ENCODE peak calls at places on chromosomes 11 and 22, in six cellular contexts. H is fibroblast of mammary gland, U is breast epithelium, X is GM12864, F is progenitor cell of endocrine pancreas, L is ovary. M is an unnamed sample.
A peak's percentile ranks its signal among the peaks of the same experiment; 100 is the strongest.

GRCh38 chr11:109641549-109641948 is 219.6 kb downstream of the C11orf87 start:
- DNase-seq in H (peak; percentile 33), U (no peak), X (no peak), F (peak; percentile 29), L (no peak), M (no peak)

GRCh38 chr11:118211006-118211405 is 13.8 kb downstream of the JAML start:
- DNase-seq in H (peak; percentile 24), U (peak; percentile 39), X (no peak), F (no peak), L (no peak), M (no peak)

GRCh38 chr11:126502159-126502558 is 146.7 kb downstream of the ST3GAL4 start:
- DNase-seq in H (no peak), U (peak; percentile 22), X (no peak), F (no peak), L (no peak), M (no peak)

GRCh38 chr22:40541300-40541699 is 95.2 kb downstream of the MRTFA start:
- DNase-seq in H (no peak), U (no peak), X (peak; percentile 51), F (no peak), L (no peak), M (no peak)

GRCh38 chr11:117616979-117617378 is 180.0 kb downstream of the DSCAML1 start:
- DNase-seq in H (no peak), U (no peak), X (no peak), F (no peak), L (no peak), M (no peak)

GRCh38 chr11:21514298-21514697 is 678.6 kb upstream of the ANO5 start:
- DNase-seq in H (no peak), U (no peak), X (no peak), F (no peak), L (no peak), M (no peak)

GRCh38 chr11:70068345-70068744 is 9.8 kb upstream of the ANO1 start:
- DNase-seq in H (no peak), U (no peak), X (no peak), F (peak; percentile 7), L (no peak), M (peak; percentile 36)

GRCh38 chr22:23226497-23226850 is 46.2 kb downstream of the BCR start:
- DNase-seq in H (peak; percentile 50), U (no peak), X (no peak), F (no peak), L (no peak), M (no peak)

GRCh38 chr11:76135491-76135890 is 70.8 kb downstream of the WNT11 start:
- DNase-seq in H (no peak), U (no peak), X (no peak), F (no peak), L (no peak), M (no peak)

GRCh38 chr22:47901911-47902310 is 1139.5 kb downstream of the TBC1D22A start:
- DNase-seq in H (no peak), U (no peak), X (no peak), F (no peak), L (no peak), M (no peak)

GRCh38 chr22:19871845-19872778 is 17.4 kb upstream of the GNB1L start:
- DNase-seq in H (no peak), U (no peak), X (no peak), F (no peak), L (peak; percentile 26), M (peak; percentile 12)

GRCh38 chr22:23716811-23717801 is 26.3 kb downstream of the RGL4 start:
- DNase-seq in H (peak; percentile 86), U (peak; percentile 63), X (peak; percentile 64), F (peak; percentile 64), L (peak; percentile 92), M (peak; percentile 69)

GRCh38 chr11:44774131-44774530 is 47.4 kb downstream of the TSPAN18 start:
- DNase-seq in H (no peak), U (no peak), X (no peak), F (no peak), L (peak; percentile 58), M (no peak)

GRCh38 chr22:22593964-22594656 is 35.0 kb upstream of the PRAME start:
- DNase-seq in H (peak; percentile 62), U (no peak), X (peak; percentile 55), F (no peak), L (no peak), M (no peak)

GRCh38 chr22:43376765-43377485 is 33.8 kb upstream of the SCUBE1 start:
- DNase-seq in H (no peak), U (no peak), X (peak; percentile 86), F (no peak), L (peak; percentile 36), M (no peak)

GRCh38 chr11:8870461-8871282 is 40.3 kb upstream of the AKIP1 start:
- DNase-seq in H (peak; percentile 66), U (peak; percentile 59), X (no peak), F (peak; percentile 38), L (peak; percentile 76), M (peak; percentile 59)

GRCh38 chr11:71252782-71253730 is 679 bp upstream of the SHANK2 start:
- DNase-seq in H (peak; percentile 83), U (no peak), X (no peak), F (peak; percentile 37), L (no peak), M (no peak)

GRCh38 chr11:70463478-70464255 is 65.3 kb downstream of the CTTN start:
- DNase-seq in H (no peak), U (no peak), X (no peak), F (no peak), L (no peak), M (no peak)

GRCh38 chr11:113104390-113105251 is 143.4 kb downstream of the NCAM1 start:
- DNase-seq in H (no peak), U (no peak), X (no peak), F (no peak), L (no peak), M (no peak)

GRCh38 chr11:60810583-60810982 is 25.4 kb downstream of the MS4A10 start:
- DNase-seq in H (no peak), U (no peak), X (no peak), F (no peak), L (no peak), M (no peak)

GRCh38 chr11:26599876-26600434 is 27.9 kb upstream of the MUC15 start:
- DNase-seq in H (no peak), U (no peak), X (no peak), F (no peak), L (no peak), M (no peak)

GRCh38 chr11:26593686-26594085 is 21.6 kb upstream of the MUC15 start:
- DNase-seq in H (no peak), U (no peak), X (no peak), F (no peak), L (no peak), M (no peak)

DNA sequence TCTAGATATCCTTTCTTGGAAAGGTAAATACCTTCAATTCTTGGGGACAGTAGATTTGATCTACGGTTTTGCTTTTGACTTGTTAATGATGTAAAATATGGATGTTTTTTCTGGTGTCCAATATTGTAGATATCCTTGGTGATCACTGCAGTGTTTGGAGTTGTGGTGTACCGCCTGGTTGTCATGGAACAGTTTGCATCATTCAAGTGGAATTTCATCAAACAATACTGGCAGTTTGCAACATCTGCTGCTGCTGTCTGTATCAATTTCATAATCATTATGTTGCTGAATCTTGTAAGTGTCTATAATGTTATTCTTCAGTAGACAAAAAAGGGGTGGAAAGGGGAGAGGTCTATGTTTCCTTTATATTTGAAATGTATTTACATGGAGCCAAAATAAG is 27.4 kb upstream of the MUC15 start:
- DNase-seq in H (peak; percentile 90), U (no peak), X (no peak), F (no peak), L (no peak), M (no peak)
- TF ChIP-seq CTCF in H (no peak), U (no peak), X (no peak), F (no peak), L (no peak), M (no peak)

GRCh38 chr11:18145025-18145424 is 12.7 kb downstream of the MRGPRX3 start:
- DNase-seq in H (peak; percentile 5), U (no peak), X (no peak), F (no peak), L (no peak), M (no peak)
- TF ChIP-seq CTCF in H (peak; percentile 36), U (no peak), X (no peak), F (peak; percentile 23), L (no peak), M (no peak)

GRCh38 chr11:78416285-78417174 is 1.1 kb downstream of the GAB2 start:
- DNase-seq in H (peak; percentile 89), U (peak; percentile 63), X (no peak), F (peak; percentile 75), L (peak; percentile 87), M (peak; percentile 34)
- TF ChIP-seq CTCF in H (peak; percentile 41), U (peak; percentile 36), X (peak; percentile 66), F (peak; percentile 56), L (peak; percentile 64), M (no peak)

GRCh38 chr11:111466615-111467014 is 45.6 kb downstream of the BTG4 start:
- DNase-seq in H (no peak), U (no peak), X (no peak), F (no peak), L (no peak), M (no peak)
- TF ChIP-seq CTCF in H (no peak), U (no peak), X (no peak), F (no peak), L (no peak), M (no peak)

DNA sequence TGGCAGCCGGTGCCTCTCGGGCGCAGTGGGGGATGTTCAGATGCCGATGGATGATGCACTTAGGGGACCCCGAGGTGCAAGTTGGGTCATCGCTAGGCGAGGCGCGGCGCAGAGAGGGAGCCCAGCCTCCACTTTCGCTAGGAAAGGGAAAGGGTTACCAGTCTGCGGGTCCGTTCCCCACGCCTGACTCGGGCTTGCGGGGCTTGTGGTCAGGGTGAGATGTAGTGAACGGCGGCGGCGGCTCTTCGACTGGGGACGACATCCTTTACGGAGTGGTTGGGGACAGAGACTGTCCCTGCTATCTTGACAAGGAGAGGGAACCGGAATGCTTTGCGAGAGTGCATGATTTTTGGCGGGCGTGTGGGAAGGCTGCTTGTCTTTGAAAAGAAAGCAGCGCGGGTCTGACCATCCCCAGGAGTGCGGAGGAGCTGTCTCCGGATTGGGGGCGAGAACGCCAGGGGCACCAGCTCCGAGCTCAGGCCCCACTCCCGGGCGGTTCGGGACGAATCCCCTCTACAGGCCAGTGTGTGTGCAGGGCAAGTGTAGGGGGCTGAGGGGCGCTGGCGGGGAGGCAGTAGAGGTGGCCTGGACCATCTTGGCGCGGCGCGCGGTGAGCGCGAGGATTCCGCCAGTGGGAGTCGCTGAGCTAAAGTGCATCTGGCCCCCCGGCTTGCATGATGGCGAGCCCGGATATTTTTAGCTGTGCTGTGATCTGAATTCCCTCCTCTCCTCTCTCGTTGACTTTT is 1.1 kb downstream of the FAT3 start:
- DNase-seq in H (no peak), U (no peak), X (no peak), F (peak; percentile 15), L (peak; percentile 30), M (peak; percentile 61)
- TF ChIP-seq CTCF in H (no peak), U (no peak), X (no peak), F (peak; percentile 11), L (no peak), M (no peak)

GRCh38 chr11:86360775-86361395 is 13.8 kb upstream of the CCDC81 start:
- DNase-seq in H (peak; percentile 68), U (no peak), X (no peak), F (no peak), L (no peak), M (no peak)
- TF ChIP-seq CTCF in H (peak; percentile 53), U (no peak), X (no peak), F (peak; percentile 24), L (no peak), M (no peak)

M was measured in mesothelial cell of epicardium.